ENCODE peak calls at places on chromosomes 4 and X, in four cellular contexts. T is endothelial cell, R is spleen, H is endothelial cell of umbilical vein. B is an unnamed sample.

GRCh38 chr4:59553063-59553738 is 1646.9 kb upstream of the ADGRL3 start:
- DNase-seq in T (no peak), R (no peak), H (peak; percentile 1), B (no peak)

GRCh38 chr4:178633263-178633662 is 1191.0 kb upstream of the AGA start:
- DNase-seq in T (no peak), R (no peak), H (no peak), B (no peak)

GRCh38 chrX:13937370-13938052 is 92.2 kb downstream of the GEMIN8 start:
- DNase-seq in T (no peak), R (no peak), H (no peak), B (no peak)

GRCh38 chrX:55488559-55489314 is 911 bp downstream of the USP51 start:
- DNase-seq in T (peak; percentile 35), R (peak; percentile 89), H (peak; percentile 73), B (peak; percentile 83)

GRCh38 chrX:17032351-17032750 is 85.9 kb downstream of the REPS2 start:
- DNase-seq in T (no peak), R (no peak), H (peak; percentile 51), B (no peak)

GRCh38 chr4:95676190-95676589 is 127.4 kb upstream of the UNC5C start:
- DNase-seq in T (no peak), R (no peak), H (no peak), B (no peak)

GRCh38 chr4:176001171-176002006 is 64.3 kb upstream of the WDR17 start:
- DNase-seq in T (peak; percentile 57), R (peak; percentile 75), H (peak; percentile 28), B (no peak)

GRCh38 chr4:89754531-89754930 is 82.4 kb downstream of the SNCA start:
- DNase-seq in T (no peak), R (no peak), H (no peak), B (no peak)

GRCh38 chr4:84673475-84674230 is 90.7 kb downstream of the CDS1 start:
- DNase-seq in T (no peak), R (no peak), H (peak; percentile 76), B (no peak)

GRCh38 chr4:156294577-156294976 is 340.9 kb upstream of the CTSO start:
- DNase-seq in T (peak; percentile 6), R (no peak), H (peak; percentile 43), B (no peak)

GRCh38 chrX:68718443-68718820 is 71.0 kb downstream of the STARD8 start:
- DNase-seq in T (no peak), R (peak; percentile 61), H (no peak), B (no peak)

GRCh38 chrX:48468247-48468671 is 1.8 kb downstream of the SLC38A5 start:
- DNase-seq in T (no peak), R (peak; percentile 83), H (no peak), B (no peak)

GRCh38 chr4:84856468-84856867 is 110.0 kb downstream of the WDFY3 start:
- DNase-seq in T (no peak), R (no peak), H (no peak), B (no peak)

GRCh38 chr4:172962564-172963353 is 205.9 kb upstream of the GALNT7 start:
- DNase-seq in T (no peak), R (no peak), H (peak; percentile 84), B (no peak)

GRCh38 chrX:53950130-53950733 is 94.0 kb downstream of the PHF8 start:
- DNase-seq in T (no peak), R (no peak), H (no peak), B (no peak)

GRCh38 chr4:108360857-108361820 is 192.4 kb upstream of the LEF1 start:
- DNase-seq in T (peak; percentile 11), R (no peak), H (no peak), B (no peak)

GRCh38 chr4:183437452-183437851 is 7.0 kb upstream of the CDKN2AIP start:
- DNase-seq in T (no peak), R (no peak), H (no peak), B (no peak)

GRCh38 chr4:47383829-47384427 is 79.6 kb downstream of the COMMD8 start:
- DNase-seq in T (no peak), R (no peak), H (peak; percentile 28), B (no peak)

GRCh38 chrX:78024349-78025108 is 55.1 kb upstream of the PGAM4 start:
- DNase-seq in T (peak; percentile 2), R (no peak), H (peak; percentile 16), B (no peak)

GRCh38 chr4:168765726-168766125 is 244.3 kb downstream of the CBR4 start:
- DNase-seq in T (no peak), R (no peak), H (peak; percentile 42), B (no peak)

GRCh38 chr4:140816806-140817205 is 60.6 kb upstream of the TBC1D9 start:
- DNase-seq in T (no peak), R (no peak), H (no peak), B (no peak)

GRCh38 chr4:148847544-148847943 is 405.3 kb upstream of the NR3C2 start:
- DNase-seq in T (no peak), R (no peak), H (no peak), B (no peak)

GRCh38 chr4:42523066-42523718 is 125.9 kb downstream of the SHISA3 start:
- DNase-seq in T (no peak), R (no peak), H (no peak), B (no peak)

GRCh38 chrX:116862340-116862739 is 399.6 kb upstream of the CT83 start:
- DNase-seq in T (no peak), R (no peak), H (no peak), B (no peak)

GRCh38 chr4:123488916-123489315 is 92.3 kb downstream of the SPRY1 start:
- DNase-seq in T (no peak), R (no peak), H (no peak), B (no peak)

GRCh38 chrX:41441934-41442823 is 5.0 kb upstream of the NYX start:
- DNase-seq in T (peak; percentile 67), R (peak; percentile 96), H (peak; percentile 53), B (no peak)

GRCh38 chrX:13380230-13380629 is 60.4 kb upstream of the ATXN3L start:
- DNase-seq in T (no peak), R (no peak), H (peak; percentile 2), B (no peak)

GRCh38 chr4:113157086-113157857 is 107.8 kb downstream of the ANK2 start:
- DNase-seq in T (no peak), R (no peak), H (no peak), B (no peak)

GRCh38 chr4:188092824-188093223 is 16.6 kb downstream of the TRIML2 start:
- DNase-seq in T (no peak), R (no peak), H (no peak), B (no peak)

GRCh38 chr4:85606505-85606904 is 131.6 kb downstream of the ARHGAP24 start:
- DNase-seq in T (no peak), R (no peak), H (no peak), B (no peak)

GRCh38 chr4:85825937-85826678 is 351.2 kb downstream of the ARHGAP24 start:
- DNase-seq in T (peak; percentile 11), R (no peak), H (peak; percentile 66), B (no peak)

GRCh38 chr4:101037249-101037648 is 310.1 kb downstream of the PPP3CA start:
- DNase-seq in T (no peak), R (no peak), H (peak; percentile 36), B (no peak)

GRCh38 chr4:78312989-78313753 is 238.4 kb upstream of the ANXA3 start:
- DNase-seq in T (no peak), R (no peak), H (no peak), B (no peak)

GRCh38 chrX:52265713-52266112 is 81.0 kb downstream of the MAGED4 start:
- DNase-seq in T (no peak), R (no peak), H (no peak), B (no peak)

GRCh38 chrX:52270453-52271116 is 85.9 kb downstream of the MAGED4 start:
- DNase-seq in T (no peak), R (no peak), H (no peak), B (no peak)

GRCh38 chrX:52271212-52271611 is 86.5 kb downstream of the MAGED4 start:
- DNase-seq in T (peak; percentile 15), R (no peak), H (no peak), B (no peak)
- TF ChIP-seq CTCF in T (no peak), R (no peak), H (no peak), B (peak; percentile 28)

DNA sequence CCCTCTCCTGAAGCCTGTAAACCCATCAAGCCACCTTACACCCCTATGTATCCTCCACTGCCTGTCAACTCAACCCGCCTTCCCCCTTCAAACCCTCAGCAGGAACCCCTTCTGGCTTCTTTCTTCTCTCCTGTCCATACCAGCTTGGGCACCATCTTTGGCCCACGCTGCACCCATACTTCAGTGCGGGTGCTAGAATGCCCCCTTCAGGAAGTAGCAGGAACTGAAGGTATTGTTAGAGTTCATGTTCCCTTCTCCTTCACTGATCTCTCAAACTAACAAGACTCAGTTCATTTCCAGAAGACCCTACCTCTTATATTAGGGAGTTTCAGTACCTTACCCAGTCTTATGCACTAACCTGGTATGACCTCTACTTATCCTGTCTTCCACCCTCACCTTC is 1.5 kb upstream of the UGT2B17 start:
- DNase-seq in T (no peak), R (no peak), H (no peak), B (no peak)
- TF ChIP-seq CTCF in T (no peak), R (no peak), H (no peak), B (no peak)

GRCh38 chr4:159673221-159673620 is 570.3 kb downstream of the RAPGEF2 start:
- DNase-seq in T (no peak), R (no peak), H (no peak), B (no peak)
- TF ChIP-seq CTCF in T (no peak), R (no peak), H (no peak), B (no peak)

GRCh38 chrX:117987376-117987775 is 129.2 kb downstream of the KLHL13 start:
- DNase-seq in T (no peak), R (no peak), H (no peak), B (no peak)

GRCh38 chrX:117990438-117990837 is 126.2 kb downstream of the KLHL13 start:
- DNase-seq in T (no peak), R (no peak), H (no peak), B (no peak)

GRCh38 chrX:117992324-117992723 is 124.3 kb downstream of the KLHL13 start:
- DNase-seq in T (no peak), R (no peak), H (no peak), B (no peak)

GRCh38 chrX:117985241-117985640 is 131.4 kb downstream of the KLHL13 start:
- DNase-seq in T (peak; percentile 22), R (no peak), H (no peak), B (no peak)

GRCh38 chrX:117989512-117989911 is 127.1 kb downstream of the KLHL13 start:
- DNase-seq in T (no peak), R (no peak), H (no peak), B (no peak)
- TF ChIP-seq CTCF in T (no peak), R (no peak), H (no peak), B (no peak)

DNA sequence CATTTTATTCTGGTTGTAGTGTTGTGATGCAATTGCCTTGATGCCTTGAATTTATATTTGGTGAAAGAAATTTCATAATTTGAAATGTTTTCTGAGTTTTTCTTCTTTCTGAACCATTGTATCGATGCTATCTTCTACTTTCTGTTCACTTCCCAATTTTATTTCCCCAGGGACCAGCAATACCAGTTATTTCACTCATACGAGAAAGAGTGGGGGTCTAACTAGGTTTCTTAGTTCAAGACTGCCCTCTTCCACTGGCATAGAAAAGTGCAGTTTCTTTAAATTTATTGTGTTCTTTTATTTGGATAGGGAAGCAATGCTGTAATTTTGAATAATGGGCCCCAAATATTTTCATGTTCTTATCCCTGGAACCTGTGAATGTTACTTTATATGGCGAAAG is 544.0 kb upstream of the ADGRL3 start:
- DNase-seq in T (no peak), R (no peak), H (no peak), B (no peak)
- TF ChIP-seq CTCF in T (no peak), R (no peak), H (no peak), B (peak; percentile 74)

GRCh38 chrX:131040781-131041180 is 17.4 kb upstream of the ARHGAP36 start:
- DNase-seq in T (no peak), R (no peak), H (no peak), B (no peak)
- TF ChIP-seq CTCF in T (no peak), R (no peak), H (no peak), B (no peak)